ENCODE peak calls at places on chromosomes 13 and 19, in eight cellular contexts. One of them, this sample, is unnamed.

GRCh38 chr19:4575978-4576933 is 16.8 kb upstream of the SEMA6B start:
- DNase-seq in neural progenitor cell: peak
- DNase-seq in effector memory CD4-positive, alpha-beta T cell: peak
- DNase-seq in tibial artery: no peak
- DNase-seq in RWPE2: no peak
- DNase-seq in heart right ventricle: peak
- DNase-seq in WERI-Rb-1: peak
- DNase-seq in lung: peak
- DNase-seq in this sample: peak

GRCh38 chr13:73913043-73913740 is 221.0 kb downstream of the KLF12 start:
- DNase-seq in neural progenitor cell: no peak
- DNase-seq in effector memory CD4-positive, alpha-beta T cell: no peak
- DNase-seq in tibial artery: no peak
- DNase-seq in RWPE2: no peak
- DNase-seq in heart right ventricle: no peak
- DNase-seq in WERI-Rb-1: no peak
- DNase-seq in lung: no peak
- DNase-seq in this sample: no peak

GRCh38 chr19:47107201-47107952 is 6.2 kb downstream of the ZC3H4 start:
- DNase-seq in neural progenitor cell: no peak
- DNase-seq in effector memory CD4-positive, alpha-beta T cell: no peak
- DNase-seq in tibial artery: no peak
- DNase-seq in RWPE2: no peak
- DNase-seq in heart right ventricle: no peak
- DNase-seq in WERI-Rb-1: no peak
- DNase-seq in lung: no peak
- DNase-seq in this sample: peak

GRCh38 chr19:16143399-16144215 is at the start of gene HSH2D:
- DNase-seq in neural progenitor cell: no peak
- DNase-seq in effector memory CD4-positive, alpha-beta T cell: peak
- DNase-seq in tibial artery: no peak
- DNase-seq in RWPE2: no peak
- DNase-seq in heart right ventricle: peak
- DNase-seq in WERI-Rb-1: no peak
- DNase-seq in lung: peak
- DNase-seq in this sample: no peak

GRCh38 chr13:74978596-74978995 is 503.4 kb downstream of the TBC1D4 start:
- DNase-seq in neural progenitor cell: no peak
- DNase-seq in effector memory CD4-positive, alpha-beta T cell: no peak
- DNase-seq in tibial artery: no peak
- DNase-seq in RWPE2: no peak
- DNase-seq in heart right ventricle: no peak
- DNase-seq in WERI-Rb-1: peak
- DNase-seq in lung: no peak
- DNase-seq in this sample: peak

GRCh38 chr13:20195846-20196245 is 3.1 kb upstream of the GJB2 start:
- DNase-seq in neural progenitor cell: no peak
- DNase-seq in effector memory CD4-positive, alpha-beta T cell: no peak
- DNase-seq in tibial artery: no peak
- DNase-seq in RWPE2: no peak
- DNase-seq in heart right ventricle: no peak
- DNase-seq in WERI-Rb-1: no peak
- DNase-seq in lung: no peak
- DNase-seq in this sample: no peak

GRCh38 chr13:97298816-97299215 is 76.7 kb downstream of the MBNL2 start:
- DNase-seq in neural progenitor cell: no peak
- DNase-seq in effector memory CD4-positive, alpha-beta T cell: no peak
- DNase-seq in tibial artery: no peak
- DNase-seq in RWPE2: no peak
- DNase-seq in heart right ventricle: no peak
- DNase-seq in WERI-Rb-1: peak
- DNase-seq in lung: no peak
- DNase-seq in this sample: no peak

GRCh38 chr13:26538363-26539317 is 18.8 kb upstream of the WASF3 start:
- DNase-seq in neural progenitor cell: no peak
- DNase-seq in effector memory CD4-positive, alpha-beta T cell: no peak
- DNase-seq in tibial artery: no peak
- DNase-seq in RWPE2: no peak
- DNase-seq in heart right ventricle: no peak
- DNase-seq in WERI-Rb-1: peak
- DNase-seq in lung: no peak
- DNase-seq in this sample: no peak

DNA sequence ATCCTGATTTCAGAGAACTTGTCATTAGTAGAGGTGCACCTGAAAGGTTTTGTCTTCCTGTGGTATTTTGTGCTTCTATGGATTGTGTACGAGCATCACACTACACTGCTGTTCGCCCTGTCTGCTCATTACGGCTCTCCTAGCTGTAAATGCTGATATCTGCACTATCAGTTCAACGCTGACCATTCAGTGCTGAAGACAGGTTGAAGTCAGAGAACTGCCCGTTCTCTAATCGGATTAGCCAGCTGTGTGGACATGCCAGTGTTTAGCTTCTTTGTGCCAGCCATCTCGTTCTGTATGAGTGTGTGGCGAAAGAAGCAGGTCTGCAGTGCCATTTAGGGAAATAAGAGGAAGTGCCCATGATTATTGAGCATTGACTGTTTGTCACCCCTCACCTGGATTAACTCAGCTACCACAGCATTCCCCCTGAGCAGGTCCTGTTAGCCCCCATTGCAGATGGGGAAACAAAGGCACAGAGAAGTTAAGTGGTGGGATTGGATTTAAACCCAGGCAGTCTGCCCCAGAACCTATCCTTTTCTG is 21.6 kb upstream of the C1QTNF9 start:
- DNase-seq in neural progenitor cell: no peak
- DNase-seq in effector memory CD4-positive, alpha-beta T cell: no peak
- DNase-seq in tibial artery: no peak
- DNase-seq in RWPE2: no peak
- DNase-seq in heart right ventricle: no peak
- DNase-seq in WERI-Rb-1: peak
- DNase-seq in lung: no peak
- DNase-seq in this sample: no peak
- H3K27ac ChIP-seq in neural progenitor cell: no peak
- H3K27ac ChIP-seq in effector memory CD4-positive, alpha-beta T cell: no peak
- H3K27ac ChIP-seq in tibial artery: no peak
- H3K27ac ChIP-seq in RWPE2: no peak
- H3K27ac ChIP-seq in heart right ventricle: no peak
- H3K27ac ChIP-seq in WERI-Rb-1: no peak
- H3K27ac ChIP-seq in lung: no peak
- H3K27ac ChIP-seq in this sample: no peak

GRCh38 chr13:112592181-112592580 is 4.2 kb upstream of the TUBGCP3 start:
- DNase-seq in neural progenitor cell: no peak
- DNase-seq in effector memory CD4-positive, alpha-beta T cell: no peak
- DNase-seq in tibial artery: no peak
- DNase-seq in RWPE2: no peak
- DNase-seq in heart right ventricle: no peak
- DNase-seq in WERI-Rb-1: no peak
- DNase-seq in lung: no peak
- DNase-seq in this sample: no peak

GRCh38 chr13:112586334-112586733 is 1.6 kb downstream of the TUBGCP3 start:
- DNase-seq in neural progenitor cell: no peak
- DNase-seq in effector memory CD4-positive, alpha-beta T cell: no peak
- DNase-seq in tibial artery: no peak
- DNase-seq in RWPE2: no peak
- DNase-seq in heart right ventricle: no peak
- DNase-seq in WERI-Rb-1: no peak
- DNase-seq in lung: no peak
- DNase-seq in this sample: no peak

GRCh38 chr13:112587767-112588489 is at the start of gene TUBGCP3:
- DNase-seq in neural progenitor cell: peak
- DNase-seq in effector memory CD4-positive, alpha-beta T cell: peak
- DNase-seq in tibial artery: peak
- DNase-seq in RWPE2: peak
- DNase-seq in heart right ventricle: peak
- DNase-seq in WERI-Rb-1: peak
- DNase-seq in lung: peak
- DNase-seq in this sample: peak

GRCh38 chr13:112587359-112587766 is 590 bp downstream of the TUBGCP3 start:
- DNase-seq in neural progenitor cell: peak
- DNase-seq in effector memory CD4-positive, alpha-beta T cell: peak
- DNase-seq in tibial artery: peak
- DNase-seq in RWPE2: no peak
- DNase-seq in heart right ventricle: peak
- DNase-seq in WERI-Rb-1: peak
- DNase-seq in lung: peak
- DNase-seq in this sample: peak

DNA sequence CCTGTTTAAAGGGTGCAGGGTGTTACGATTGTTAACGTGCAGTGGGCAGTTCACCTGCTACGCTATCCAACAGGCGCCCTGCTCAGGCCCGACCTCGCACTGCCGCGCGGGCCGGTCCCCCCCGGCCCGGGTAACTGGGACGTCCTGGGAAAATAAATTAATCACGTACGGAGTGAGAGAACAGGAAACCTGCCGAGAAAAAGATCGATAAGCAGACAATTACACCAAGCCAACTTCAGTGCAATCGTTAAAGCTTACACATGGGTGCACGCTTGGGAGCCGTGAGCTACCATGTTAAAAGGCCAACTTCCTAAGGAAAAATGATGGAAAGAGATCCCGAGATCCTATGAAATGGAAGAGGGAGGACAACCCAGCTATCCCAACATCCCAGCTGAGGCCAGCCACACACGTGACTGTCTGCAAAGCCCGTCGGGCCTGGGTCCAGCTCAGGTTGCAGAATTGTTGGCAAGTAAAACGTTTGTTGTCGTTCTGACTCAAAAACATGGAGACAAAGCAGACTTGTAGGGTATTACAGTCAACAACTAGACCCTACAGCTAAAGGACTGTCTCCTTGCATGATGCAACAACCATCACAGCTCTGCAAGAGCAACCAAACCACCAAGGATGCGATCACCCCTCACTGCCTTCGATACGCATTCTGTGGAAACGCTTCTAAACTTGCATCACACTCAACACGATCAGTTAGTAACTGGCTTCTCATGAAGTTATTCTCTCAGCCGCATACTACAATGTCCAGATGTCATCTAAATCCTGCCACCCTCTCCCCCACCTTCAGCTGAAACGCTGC is 741 bp upstream of the TUBGCP3 start:
- DNase-seq in neural progenitor cell: no peak
- DNase-seq in effector memory CD4-positive, alpha-beta T cell: no peak
- DNase-seq in tibial artery: no peak
- DNase-seq in RWPE2: no peak
- DNase-seq in heart right ventricle: no peak
- DNase-seq in WERI-Rb-1: no peak
- DNase-seq in lung: no peak
- DNase-seq in this sample: no peak
- H3K27ac ChIP-seq in neural progenitor cell: no peak
- H3K27ac ChIP-seq in effector memory CD4-positive, alpha-beta T cell: peak
- H3K27ac ChIP-seq in tibial artery: peak
- H3K27ac ChIP-seq in RWPE2: peak
- H3K27ac ChIP-seq in heart right ventricle: peak
- H3K27ac ChIP-seq in WERI-Rb-1: peak
- H3K27ac ChIP-seq in lung: peak
- H3K27ac ChIP-seq in this sample: peak

DNA sequence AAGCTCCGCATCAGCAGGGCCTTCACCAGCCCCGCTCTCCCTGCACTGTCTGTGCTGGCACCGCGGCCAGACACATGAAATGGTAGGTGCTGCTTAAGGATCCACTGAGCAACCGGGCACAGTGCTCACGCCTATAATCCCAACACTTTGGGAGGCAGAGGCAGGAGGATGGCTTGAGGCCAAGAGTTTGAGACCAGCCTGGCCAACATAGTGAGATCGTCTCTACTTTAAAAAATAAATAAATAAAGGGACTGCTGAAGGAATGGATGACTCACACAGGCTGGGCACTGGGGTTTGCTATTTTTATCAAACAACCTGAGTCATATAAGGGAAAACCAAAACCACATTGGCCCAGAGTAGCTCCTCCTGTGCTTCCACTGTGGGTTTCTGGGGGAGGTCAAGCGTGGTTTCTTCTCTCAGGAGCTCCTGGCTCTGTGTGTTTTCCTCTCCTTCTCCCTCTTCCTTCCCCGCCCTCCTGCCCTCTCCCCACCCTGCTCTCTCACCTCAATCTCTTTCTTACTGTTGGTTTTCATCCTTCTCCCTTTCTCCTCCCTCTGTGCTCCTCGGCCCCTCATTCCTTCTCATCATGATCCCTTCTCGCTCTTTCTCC is 21.3 kb downstream of the VRK3 start:
- DNase-seq in neural progenitor cell: no peak
- DNase-seq in effector memory CD4-positive, alpha-beta T cell: no peak
- DNase-seq in tibial artery: peak
- DNase-seq in RWPE2: no peak
- DNase-seq in heart right ventricle: no peak
- DNase-seq in WERI-Rb-1: no peak
- DNase-seq in lung: peak
- DNase-seq in this sample: peak
- H3K27ac ChIP-seq in neural progenitor cell: no peak
- H3K27ac ChIP-seq in effector memory CD4-positive, alpha-beta T cell: no peak
- H3K27ac ChIP-seq in tibial artery: peak
- H3K27ac ChIP-seq in RWPE2: peak
- H3K27ac ChIP-seq in heart right ventricle: peak
- H3K27ac ChIP-seq in WERI-Rb-1: no peak
- H3K27ac ChIP-seq in lung: peak
- H3K27ac ChIP-seq in this sample: no peak

GRCh38 chr19:7917292-7918061 is 2.7 kb upstream of the SNAPC2 start:
- DNase-seq in neural progenitor cell: peak
- DNase-seq in effector memory CD4-positive, alpha-beta T cell: peak
- DNase-seq in tibial artery: peak
- DNase-seq in RWPE2: no peak
- DNase-seq in heart right ventricle: peak
- DNase-seq in WERI-Rb-1: peak
- DNase-seq in lung: no peak
- DNase-seq in this sample: no peak

GRCh38 chr19:7919681-7920519 is at the start of gene SNAPC2:
- DNase-seq in neural progenitor cell: peak
- DNase-seq in effector memory CD4-positive, alpha-beta T cell: peak
- DNase-seq in tibial artery: peak
- DNase-seq in RWPE2: peak
- DNase-seq in heart right ventricle: peak
- DNase-seq in WERI-Rb-1: peak
- DNase-seq in lung: peak
- DNase-seq in this sample: peak

GRCh38 chr19:7920520-7921301 is 573 bp downstream of the SNAPC2 start:
- DNase-seq in neural progenitor cell: peak
- DNase-seq in effector memory CD4-positive, alpha-beta T cell: peak
- DNase-seq in tibial artery: peak
- DNase-seq in RWPE2: peak
- DNase-seq in heart right ventricle: peak
- DNase-seq in WERI-Rb-1: peak
- DNase-seq in lung: peak
- DNase-seq in this sample: peak

GRCh38 chr19:7916908-7917291 is 2.3 kb downstream of the TGFBR3L start:
- DNase-seq in neural progenitor cell: no peak
- DNase-seq in effector memory CD4-positive, alpha-beta T cell: no peak
- DNase-seq in tibial artery: no peak
- DNase-seq in RWPE2: no peak
- DNase-seq in heart right ventricle: no peak
- DNase-seq in WERI-Rb-1: no peak
- DNase-seq in lung: no peak
- DNase-seq in this sample: no peak

GRCh38 chr19:7918615-7919421 is 1.3 kb upstream of the SNAPC2 start:
- DNase-seq in neural progenitor cell: no peak
- DNase-seq in effector memory CD4-positive, alpha-beta T cell: no peak
- DNase-seq in tibial artery: no peak
- DNase-seq in RWPE2: no peak
- DNase-seq in heart right ventricle: no peak
- DNase-seq in WERI-Rb-1: peak
- DNase-seq in lung: no peak
- DNase-seq in this sample: no peak
- H3K27ac ChIP-seq in neural progenitor cell: no peak
- H3K27ac ChIP-seq in effector memory CD4-positive, alpha-beta T cell: no peak
- H3K27ac ChIP-seq in tibial artery: no peak
- H3K27ac ChIP-seq in RWPE2: peak
- H3K27ac ChIP-seq in heart right ventricle: no peak
- H3K27ac ChIP-seq in WERI-Rb-1: peak
- H3K27ac ChIP-seq in lung: no peak
- H3K27ac ChIP-seq in this sample: no peak

This sample was measured in caudate nucleus.